ENCODE peak calls at places on chromosomes 12 and 14, in ten cellular contexts. U is PC-9; P is thyroid gland; C is right lobe of liver; I is NT2/D1; G is CD8-positive, alpha-beta T cell; N is MM.1S; Y is cardiac muscle cell; W is A549; R is lung. B is an unnamed sample. For H3K4me1, the result is how much of the 10 kb centered on the place peaks cover.

GRCh38 chr12:124426594-124427550 is 132.0 kb downstream of the RFLNA start:
- DNase-seq in U (no peak), P (no peak), C (no peak), I (no peak), G (no peak), N (no peak), Y (no peak), W (no peak), R (no peak), B (no peak)

GRCh38 chr14:77375164-77375950 is 1.5 kb downstream of the TMED8 start:
- DNase-seq in U (no peak), P (no peak), C (no peak), I (no peak), G (no peak), N (no peak), Y (no peak), W (no peak), R (no peak), B (no peak)

GRCh38 chr12:68958337-68958736 is 25.4 kb upstream of the CPM start:
- DNase-seq in U (no peak), P (no peak), C (no peak), I (no peak), G (no peak), N (no peak), Y (no peak), W (no peak), R (no peak), B (no peak)

GRCh38 chr12:82058197-82058596 is 299.0 kb upstream of the PPFIA2 start:
- DNase-seq in U (no peak), P (no peak), C (no peak), I (no peak), G (no peak), N (no peak), Y (no peak), W (no peak), R (no peak), B (no peak)

GRCh38 chr12:5204271-5204670 is 160.6 kb downstream of the KCNA5 start:
- DNase-seq in U (no peak), P (no peak), C (no peak), I (peak), G (no peak), N (peak), Y (no peak), W (no peak), R (no peak), B (no peak)

GRCh38 chr12:2691001-2691339 is 103.8 kb upstream of the FKBP4 start:
- DNase-seq in U (no peak), P (peak), C (no peak), I (peak), G (peak), N (peak), Y (peak), W (peak), R (peak), B (peak)

GRCh38 chr12:1590083-1590979 is 4.0 kb downstream of the FBXL14 start:
- DNase-seq in U (no peak), P (peak), C (no peak), I (peak), G (no peak), N (no peak), Y (peak), W (no peak), R (no peak), B (no peak)

GRCh38 chr14:105197274-105197673 is 16.2 kb upstream of the NUDT14 start:
- DNase-seq in U (peak), P (peak), C (no peak), I (no peak), G (no peak), N (no peak), Y (peak), W (peak), R (no peak), B (no peak)

GRCh38 chr14:58730793-58731464 is 93.2 kb downstream of the DACT1 start:
- DNase-seq in U (no peak), P (no peak), C (no peak), I (no peak), G (no peak), N (no peak), Y (peak), W (no peak), R (no peak), B (no peak)

GRCh38 chr14:22210906-22211305 is 378.1 kb downstream of the DAD1 start:
- DNase-seq in U (no peak), P (no peak), C (no peak), I (no peak), G (no peak), N (no peak), Y (no peak), W (no peak), R (no peak), B (no peak)

GRCh38 chr14:92539875-92540274 is 26.3 kb downstream of the RIN3 start:
- DNase-seq in U (no peak), P (no peak), C (no peak), I (no peak), G (no peak), N (no peak), Y (peak), W (no peak), R (no peak), B (no peak)

GRCh38 chr14:63524537-63525155 is 18.5 kb downstream of the PPP2R5E start:
- DNase-seq in U (no peak), P (peak), C (no peak), I (no peak), G (peak), N (no peak), Y (no peak), W (no peak), R (no peak), B (no peak)

GRCh38 chr12:124837958-124838803 is 25.5 kb downstream of the SCARB1 start:
- DNase-seq in U (peak), P (no peak), C (peak), I (no peak), G (no peak), N (no peak), Y (peak), W (peak), R (peak), B (no peak)

GRCh38 chr12:122979908-122980191 is 631 bp upstream of the ARL6IP4 start:
- DNase-seq in U (no peak), P (no peak), C (no peak), I (no peak), G (no peak), N (no peak), Y (no peak), W (no peak), R (no peak), B (no peak)

GRCh38 chr12:108609535-108610335 is 11.9 kb upstream of the TMEM119 start:
- DNase-seq in U (no peak), P (no peak), C (no peak), I (no peak), G (no peak), N (no peak), Y (peak), W (no peak), R (peak), B (no peak)

GRCh38 chr12:62834971-62835547 is 99.9 kb downstream of the PPM1H start:
- DNase-seq in U (no peak), P (no peak), C (no peak), I (no peak), G (no peak), N (no peak), Y (peak), W (no peak), R (no peak), B (no peak)

GRCh38 chr14:92615451-92615850 is 101.9 kb downstream of the RIN3 start:
- DNase-seq in U (peak), P (no peak), C (no peak), I (no peak), G (peak), N (no peak), Y (no peak), W (no peak), R (no peak), B (peak)

GRCh38 chr14:87628129-87628528 is 364.9 kb downstream of the GALC start:
- DNase-seq in U (no peak), P (peak), C (no peak), I (no peak), G (no peak), N (no peak), Y (peak), W (no peak), R (no peak), B (no peak)

GRCh38 chr14:64035143-64035542 is 182.3 kb downstream of the SYNE2 start:
- DNase-seq in U (no peak), P (peak), C (no peak), I (no peak), G (no peak), N (no peak), Y (peak), W (no peak), R (no peak), B (no peak)

GRCh38 chr14:63147018-63147417 is 57.2 kb upstream of the RHOJ start:
- DNase-seq in U (no peak), P (no peak), C (no peak), I (no peak), G (no peak), N (no peak), Y (peak), W (no peak), R (no peak), B (no peak)

GRCh38 chr12:3885179-3886094 is 12.2 kb upstream of the PARP11 start:
- DNase-seq in U (no peak), P (no peak), C (no peak), I (peak), G (peak), N (peak), Y (peak), W (peak), R (no peak), B (peak)

GRCh38 chr12:91019455-91019854 is 14.7 kb upstream of the EPYC start:
- DNase-seq in U (no peak), P (no peak), C (no peak), I (no peak), G (no peak), N (no peak), Y (no peak), W (no peak), R (no peak), B (no peak)

GRCh38 chr12:106137456-106138278 is 1.1 kb downstream of the NUAK1 start:
- DNase-seq in U (no peak), P (no peak), C (no peak), I (no peak), G (no peak), N (no peak), Y (peak), W (no peak), R (no peak), B (no peak)

GRCh38 chr12:79887912-79888311 is 47.0 kb downstream of the PPP1R12A start:
- DNase-seq in U (no peak), P (no peak), C (no peak), I (no peak), G (no peak), N (no peak), Y (no peak), W (no peak), R (no peak), B (no peak)

GRCh38 chr14:100588671-100589070 is 1.5 kb upstream of the BEGAIN start:
- DNase-seq in U (no peak), P (no peak), C (peak), I (no peak), G (no peak), N (no peak), Y (no peak), W (no peak), R (no peak), B (no peak)

DNA sequence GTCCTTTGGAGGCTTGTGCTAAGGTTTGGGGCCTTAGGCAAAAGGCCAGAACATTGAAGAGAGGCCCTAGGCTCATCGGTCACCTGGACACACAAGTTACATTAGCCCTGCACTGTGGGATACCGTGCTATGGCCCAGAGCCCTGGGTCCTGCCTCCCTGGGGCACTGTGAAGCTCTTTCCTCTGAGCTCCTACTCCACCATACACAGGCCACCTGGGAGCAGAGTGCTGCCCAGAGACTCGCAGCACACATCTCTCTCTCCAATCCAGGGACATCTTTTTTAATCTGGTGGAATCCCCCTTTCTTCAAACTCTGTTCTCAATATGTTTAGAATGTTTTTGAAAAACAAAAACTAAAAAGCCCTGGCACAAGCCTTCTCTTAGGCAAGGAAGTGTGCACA is 314.2 kb upstream of the RGS6 start:
- DNase-seq in U (no peak), P (no peak), C (no peak), I (no peak), G (no peak), N (no peak), Y (no peak), W (no peak), R (no peak), B (no peak)
- H3K4me3 ChIP-seq in U (no peak), P (no peak), C (no peak), I (no peak), G (no peak), N (no peak), Y (no peak), W (no peak), R (no peak), B (no peak)

GRCh38 chr12:118061011-118061875 is at the start of gene WSB2:
- DNase-seq in U (no peak), P (peak), C (peak), I (no peak), G (peak), N (peak), Y (peak), W (peak), R (peak), B (peak)

GRCh38 chr12:118061876-118062791 is 1.2 kb upstream of the WSB2 start:
- DNase-seq in U (peak), P (peak), C (peak), I (peak), G (no peak), N (no peak), Y (peak), W (peak), R (peak), B (no peak)

GRCh38 chr12:118058881-118059644 is 1.9 kb downstream of the WSB2 start:
- DNase-seq in U (no peak), P (no peak), C (no peak), I (no peak), G (no peak), N (no peak), Y (no peak), W (no peak), R (no peak), B (no peak)

GRCh38 chr12:118059645-118060275 is 1.2 kb downstream of the WSB2 start:
- DNase-seq in U (no peak), P (no peak), C (no peak), I (no peak), G (no peak), N (no peak), Y (no peak), W (no peak), R (no peak), B (no peak)

GRCh38 chr12:118060301-118061010 is 523 bp downstream of the WSB2 start:
- DNase-seq in U (no peak), P (peak), C (peak), I (no peak), G (peak), N (no peak), Y (no peak), W (no peak), R (peak), B (peak)
- H3K4me1 ChIP-seq in U (under half), P (under half), C (under half), I (under half), G (under half), N (under half), Y (under half), W (half or more), R (under half), B (under half)

GRCh38 chr14:73633115-73633514 is 11.7 kb upstream of the DNAL1 start:
- DNase-seq in U (no peak), P (no peak), C (peak), I (no peak), G (no peak), N (peak), Y (no peak), W (no peak), R (no peak), B (no peak)
- H3K4me3 ChIP-seq in U (peak), P (no peak), C (peak), I (no peak), G (no peak), N (peak), Y (no peak), W (peak), R (no peak), B (peak)

DNA sequence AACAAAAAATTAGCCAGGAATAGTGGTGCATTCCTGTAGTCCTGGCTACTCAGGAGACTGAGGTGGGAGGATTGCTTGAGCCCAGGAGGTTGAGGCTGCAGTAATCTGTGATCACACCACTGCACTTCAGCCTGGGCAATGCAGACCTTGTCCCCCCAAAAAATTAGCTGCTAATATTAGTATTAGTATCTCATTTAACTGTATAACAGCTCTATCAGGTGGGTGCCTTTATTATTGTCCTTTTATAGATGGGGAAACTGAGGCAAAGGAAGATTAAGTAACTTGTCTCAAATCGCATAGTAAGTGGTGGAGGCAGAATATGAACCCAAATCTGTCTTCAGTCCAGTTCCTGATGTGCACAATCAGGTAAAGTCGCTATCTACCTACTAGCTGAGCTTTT is 142.3 kb upstream of the CRY1 start:
- DNase-seq in U (no peak), P (no peak), C (no peak), I (no peak), G (no peak), N (no peak), Y (no peak), W (no peak), R (no peak), B (no peak)
- H3K4me1 ChIP-seq in U (under half), P (under half), C (under half), I (under half), G (under half), N (under half), Y (under half), W (under half), R (under half), B (under half)

GRCh38 chr14:65180725-65181025 is 78.4 kb upstream of the MAX start:
- DNase-seq in U (no peak), P (no peak), C (no peak), I (no peak), G (no peak), N (no peak), Y (no peak), W (no peak), R (no peak), B (no peak)
- H3K4me3 ChIP-seq in U (no peak), P (no peak), C (no peak), I (no peak), G (no peak), N (no peak), Y (no peak), W (no peak), R (no peak), B (no peak)

GRCh38 chr12:116529048-116529447 is 30.1 kb upstream of the MAP1LC3B2 start:
- DNase-seq in U (peak), P (no peak), C (no peak), I (no peak), G (no peak), N (no peak), Y (peak), W (peak), R (no peak), B (no peak)
- H3K4me1 ChIP-seq in U (under half), P (under half), C (under half), I (under half), G (under half), N (under half), Y (under half), W (half or more), R (under half), B (under half)

DNA sequence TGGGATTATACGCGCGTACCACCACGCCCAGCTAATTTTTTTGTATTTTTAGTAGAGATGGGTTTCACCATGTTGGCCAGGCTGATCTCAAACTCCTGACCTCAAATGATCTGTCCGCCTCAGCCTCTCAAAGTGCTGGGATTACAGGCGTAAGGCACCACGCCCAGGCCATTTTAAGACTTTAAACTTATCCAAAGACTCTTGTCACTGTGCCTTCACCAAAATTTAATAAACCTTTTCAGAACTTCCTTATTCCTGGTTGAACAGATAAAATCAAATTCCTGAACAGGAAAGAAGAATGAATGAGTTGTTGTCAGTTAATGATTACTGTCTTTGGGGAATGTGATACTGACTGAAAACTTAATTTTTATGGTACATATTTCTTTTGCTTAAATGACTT is 37.8 kb downstream of the GIT2 start:
- DNase-seq in U (no peak), P (no peak), C (no peak), I (no peak), G (no peak), N (no peak), Y (no peak), W (no peak), R (no peak), B (no peak)
- H3K4me3 ChIP-seq in U (no peak), P (no peak), C (no peak), I (no peak), G (no peak), N (no peak), Y (no peak), W (no peak), R (no peak), B (no peak)

GRCh38 chr12:6333029-6333428 is 8.8 kb downstream of the TNFRSF1A start:
- DNase-seq in U (no peak), P (no peak), C (no peak), I (no peak), G (no peak), N (no peak), Y (no peak), W (no peak), R (no peak), B (no peak)

GRCh38 chr12:6333566-6333965 is 8.3 kb downstream of the TNFRSF1A start:
- DNase-seq in U (no peak), P (no peak), C (no peak), I (no peak), G (peak), N (no peak), Y (no peak), W (no peak), R (no peak), B (no peak)

GRCh38 chr12:6335451-6336078 is 6.3 kb downstream of the TNFRSF1A start:
- DNase-seq in U (peak), P (peak), C (peak), I (no peak), G (peak), N (peak), Y (peak), W (peak), R (peak), B (peak)

GRCh38 chr12:6334940-6335450 is 6.9 kb downstream of the TNFRSF1A start:
- DNase-seq in U (no peak), P (no peak), C (no peak), I (no peak), G (no peak), N (no peak), Y (no peak), W (no peak), R (peak), B (no peak)

GRCh38 chr12:6334359-6334758 is 7.5 kb downstream of the TNFRSF1A start:
- DNase-seq in U (no peak), P (no peak), C (no peak), I (no peak), G (no peak), N (no peak), Y (no peak), W (no peak), R (no peak), B (no peak)
- H3K4me1 ChIP-seq in U (half or more), P (under half), C (under half), I (half or more), G (half or more), N (under half), Y (under half), W (half or more), R (under half), B (half or more)

B was measured in naive thymus-derived CD4-positive, alpha-beta T cell.